ENCODE peak calls at places on chromosome 17, in eight cellular contexts. One of them, this sample, is unnamed.

GRCh38 chr17:28475151-28475900 is 1.9 kb downstream of the SLC13A2 start:
- DNase-seq in cortex of kidney: no peak
- DNase-seq in CMK: no peak
- DNase-seq in adrenal gland: no peak
- DNase-seq in germinal center: no peak
- DNase-seq in transverse colon: no peak
- DNase-seq in hepatic stellate cell: no peak
- DNase-seq in CD4-positive, CD25-positive, alpha-beta regulatory T cell: no peak
- DNase-seq in this sample: no peak

GRCh38 chr17:76682306-76682705 is 28.5 kb downstream of the MXRA7 start:
- DNase-seq in hepatic stellate cell: peak
- DNase-seq in adrenal gland: no peak
- DNase-seq in germinal center: no peak
- DNase-seq in cortex of kidney: no peak
- DNase-seq in transverse colon: no peak
- DNase-seq in CMK: no peak
- DNase-seq in CD4-positive, CD25-positive, alpha-beta regulatory T cell: no peak
- DNase-seq in this sample: no peak

GRCh38 chr17:45371414-45372324 is 54.8 kb upstream of the MAP3K14 start:
- DNase-seq in hepatic stellate cell: peak
- DNase-seq in cortex of kidney: no peak
- DNase-seq in CD4-positive, CD25-positive, alpha-beta regulatory T cell: no peak
- DNase-seq in transverse colon: peak
- DNase-seq in adrenal gland: peak
- DNase-seq in germinal center: no peak
- DNase-seq in CMK: no peak
- DNase-seq in this sample: peak

GRCh38 chr17:38405654-38406053 is 22.6 kb upstream of the ARHGAP23 start:
- DNase-seq in CMK: no peak
- DNase-seq in CD4-positive, CD25-positive, alpha-beta regulatory T cell: no peak
- DNase-seq in transverse colon: no peak
- DNase-seq in cortex of kidney: no peak
- DNase-seq in germinal center: no peak
- DNase-seq in hepatic stellate cell: no peak
- DNase-seq in adrenal gland: no peak
- DNase-seq in this sample: no peak

GRCh38 chr17:14042411-14042810 is 26.9 kb upstream of the COX10 start:
- DNase-seq in CD4-positive, CD25-positive, alpha-beta regulatory T cell: no peak
- DNase-seq in adrenal gland: no peak
- DNase-seq in germinal center: no peak
- DNase-seq in CMK: no peak
- DNase-seq in transverse colon: no peak
- DNase-seq in cortex of kidney: no peak
- DNase-seq in hepatic stellate cell: no peak
- DNase-seq in this sample: no peak

GRCh38 chr17:49260011-49260921 is 29.7 kb upstream of the PHOSPHO1 start:
- DNase-seq in hepatic stellate cell: peak
- DNase-seq in adrenal gland: peak
- DNase-seq in germinal center: peak
- DNase-seq in transverse colon: peak
- DNase-seq in CD4-positive, CD25-positive, alpha-beta regulatory T cell: peak
- DNase-seq in CMK: no peak
- DNase-seq in cortex of kidney: no peak
- DNase-seq in this sample: peak

GRCh38 chr17:82124101-82124500 is 26.1 kb upstream of the FASN start:
- DNase-seq in CMK: peak
- DNase-seq in cortex of kidney: no peak
- DNase-seq in germinal center: no peak
- DNase-seq in transverse colon: no peak
- DNase-seq in adrenal gland: no peak
- DNase-seq in hepatic stellate cell: no peak
- DNase-seq in CD4-positive, CD25-positive, alpha-beta regulatory T cell: no peak
- DNase-seq in this sample: no peak

GRCh38 chr17:45384047-45384799 is 48.4 kb downstream of the ARHGAP27 start:
- DNase-seq in CD4-positive, CD25-positive, alpha-beta regulatory T cell: no peak
- DNase-seq in germinal center: no peak
- DNase-seq in cortex of kidney: no peak
- DNase-seq in adrenal gland: no peak
- DNase-seq in CMK: no peak
- DNase-seq in transverse colon: no peak
- DNase-seq in hepatic stellate cell: no peak
- DNase-seq in this sample: no peak

GRCh38 chr17:71417142-71417541 is 703.7 kb upstream of the SOX9 start:
- DNase-seq in CMK: no peak
- DNase-seq in transverse colon: no peak
- DNase-seq in cortex of kidney: no peak
- DNase-seq in germinal center: no peak
- DNase-seq in hepatic stellate cell: no peak
- DNase-seq in adrenal gland: no peak
- DNase-seq in CD4-positive, CD25-positive, alpha-beta regulatory T cell: no peak
- DNase-seq in this sample: no peak

GRCh38 chr17:69602969-69603368 is 188.5 kb downstream of the MAP2K6 start:
- DNase-seq in CMK: no peak
- DNase-seq in cortex of kidney: no peak
- DNase-seq in germinal center: no peak
- DNase-seq in hepatic stellate cell: no peak
- DNase-seq in CD4-positive, CD25-positive, alpha-beta regulatory T cell: no peak
- DNase-seq in transverse colon: no peak
- DNase-seq in adrenal gland: no peak
- DNase-seq in this sample: no peak

GRCh38 chr17:17098426-17099035 is 56.3 kb downstream of the MPRIP start:
- DNase-seq in cortex of kidney: no peak
- DNase-seq in CMK: no peak
- DNase-seq in CD4-positive, CD25-positive, alpha-beta regulatory T cell: no peak
- DNase-seq in transverse colon: no peak
- DNase-seq in germinal center: no peak
- DNase-seq in adrenal gland: no peak
- DNase-seq in hepatic stellate cell: peak
- DNase-seq in this sample: no peak

GRCh38 chr17:74147436-74147835 is 56.0 kb upstream of the RPL38 start:
- DNase-seq in CD4-positive, CD25-positive, alpha-beta regulatory T cell: no peak
- DNase-seq in transverse colon: no peak
- DNase-seq in CMK: no peak
- DNase-seq in adrenal gland: no peak
- DNase-seq in germinal center: no peak
- DNase-seq in hepatic stellate cell: no peak
- DNase-seq in cortex of kidney: no peak
- DNase-seq in this sample: peak

GRCh38 chr17:28131592-28131991 is 89.1 kb downstream of the NLK start:
- DNase-seq in germinal center: no peak
- DNase-seq in hepatic stellate cell: no peak
- DNase-seq in cortex of kidney: no peak
- DNase-seq in CMK: no peak
- DNase-seq in CD4-positive, CD25-positive, alpha-beta regulatory T cell: no peak
- DNase-seq in transverse colon: no peak
- DNase-seq in adrenal gland: no peak
- DNase-seq in this sample: no peak

GRCh38 chr17:64707077-64707591 is 45.0 kb upstream of the SMURF2 start:
- DNase-seq in germinal center: no peak
- DNase-seq in cortex of kidney: no peak
- DNase-seq in adrenal gland: peak
- DNase-seq in CMK: no peak
- DNase-seq in transverse colon: peak
- DNase-seq in CD4-positive, CD25-positive, alpha-beta regulatory T cell: no peak
- DNase-seq in hepatic stellate cell: peak
- DNase-seq in this sample: peak

GRCh38 chr17:71921726-71922320 is 199.0 kb upstream of the SOX9 start:
- DNase-seq in CMK: no peak
- DNase-seq in cortex of kidney: no peak
- DNase-seq in transverse colon: no peak
- DNase-seq in adrenal gland: no peak
- DNase-seq in hepatic stellate cell: no peak
- DNase-seq in germinal center: no peak
- DNase-seq in CD4-positive, CD25-positive, alpha-beta regulatory T cell: no peak
- DNase-seq in this sample: no peak

GRCh38 chr17:12545877-12546513 is 119.7 kb upstream of the MYOCD start:
- DNase-seq in hepatic stellate cell: peak
- DNase-seq in CD4-positive, CD25-positive, alpha-beta regulatory T cell: no peak
- DNase-seq in transverse colon: peak
- DNase-seq in CMK: peak
- DNase-seq in cortex of kidney: no peak
- DNase-seq in germinal center: peak
- DNase-seq in adrenal gland: peak
- DNase-seq in this sample: no peak

GRCh38 chr17:30449480-30449879 is 27.7 kb upstream of the GOSR1 start:
- DNase-seq in CD4-positive, CD25-positive, alpha-beta regulatory T cell: no peak
- DNase-seq in germinal center: no peak
- DNase-seq in adrenal gland: no peak
- DNase-seq in CMK: no peak
- DNase-seq in transverse colon: no peak
- DNase-seq in cortex of kidney: no peak
- DNase-seq in hepatic stellate cell: no peak
- DNase-seq in this sample: no peak

GRCh38 chr17:45020354-45021138 is 30.9 kb downstream of the DCAKD start:
- DNase-seq in CD4-positive, CD25-positive, alpha-beta regulatory T cell: no peak
- DNase-seq in transverse colon: peak
- DNase-seq in CMK: no peak
- DNase-seq in adrenal gland: peak
- DNase-seq in cortex of kidney: no peak
- DNase-seq in germinal center: no peak
- DNase-seq in hepatic stellate cell: no peak
- DNase-seq in this sample: peak

GRCh38 chr17:55641559-55642160 is 81.0 kb downstream of the TMEM100 start:
- DNase-seq in hepatic stellate cell: peak
- DNase-seq in germinal center: peak
- DNase-seq in cortex of kidney: no peak
- DNase-seq in transverse colon: peak
- DNase-seq in CMK: peak
- DNase-seq in CD4-positive, CD25-positive, alpha-beta regulatory T cell: peak
- DNase-seq in adrenal gland: peak
- DNase-seq in this sample: peak

GRCh38 chr17:35135322-35135721 is 6.8 kb downstream of the NLE1 start:
- DNase-seq in adrenal gland: no peak
- DNase-seq in cortex of kidney: no peak
- DNase-seq in CD4-positive, CD25-positive, alpha-beta regulatory T cell: no peak
- DNase-seq in hepatic stellate cell: no peak
- DNase-seq in transverse colon: no peak
- DNase-seq in germinal center: no peak
- DNase-seq in CMK: no peak
- DNase-seq in this sample: no peak

GRCh38 chr17:68351395-68351794 is 60.1 kb downstream of the ARSG start:
- DNase-seq in adrenal gland: no peak
- DNase-seq in CD4-positive, CD25-positive, alpha-beta regulatory T cell: no peak
- DNase-seq in germinal center: no peak
- DNase-seq in cortex of kidney: no peak
- DNase-seq in CMK: no peak
- DNase-seq in transverse colon: no peak
- DNase-seq in hepatic stellate cell: peak
- DNase-seq in this sample: no peak

GRCh38 chr17:35790826-35791225 is 4.6 kb downstream of the MMP28 start:
- DNase-seq in CMK: no peak
- DNase-seq in adrenal gland: no peak
- DNase-seq in transverse colon: no peak
- DNase-seq in germinal center: no peak
- DNase-seq in cortex of kidney: no peak
- DNase-seq in hepatic stellate cell: no peak
- DNase-seq in CD4-positive, CD25-positive, alpha-beta regulatory T cell: no peak
- DNase-seq in this sample: no peak

GRCh38 chr17:77106874-77107358 is 33.9 kb upstream of the SEC14L1 start:
- DNase-seq in cortex of kidney: no peak
- DNase-seq in transverse colon: no peak
- DNase-seq in CMK: no peak
- DNase-seq in germinal center: peak
- DNase-seq in adrenal gland: no peak
- DNase-seq in hepatic stellate cell: no peak
- DNase-seq in CD4-positive, CD25-positive, alpha-beta regulatory T cell: no peak
- DNase-seq in this sample: no peak

GRCh38 chr17:78883090-78883532 is 19.9 kb downstream of the CEP295NL start:
- DNase-seq in cortex of kidney: no peak
- DNase-seq in transverse colon: peak
- DNase-seq in hepatic stellate cell: peak
- DNase-seq in CMK: no peak
- DNase-seq in CD4-positive, CD25-positive, alpha-beta regulatory T cell: no peak
- DNase-seq in adrenal gland: peak
- DNase-seq in germinal center: no peak
- DNase-seq in this sample: no peak

GRCh38 chr17:72515291-72516065 is 394.7 kb downstream of the SOX9 start:
- DNase-seq in germinal center: no peak
- DNase-seq in CMK: no peak
- DNase-seq in adrenal gland: no peak
- DNase-seq in transverse colon: no peak
- DNase-seq in cortex of kidney: no peak
- DNase-seq in hepatic stellate cell: peak
- DNase-seq in CD4-positive, CD25-positive, alpha-beta regulatory T cell: no peak
- DNase-seq in this sample: no peak

GRCh38 chr17:82492647-82493516 is 26.6 kb upstream of the FOXK2 start:
- DNase-seq in hepatic stellate cell: peak
- DNase-seq in cortex of kidney: no peak
- DNase-seq in adrenal gland: peak
- DNase-seq in CD4-positive, CD25-positive, alpha-beta regulatory T cell: no peak
- DNase-seq in transverse colon: no peak
- DNase-seq in germinal center: no peak
- DNase-seq in CMK: no peak
- DNase-seq in this sample: no peak

GRCh38 chr17:44759096-44759915 is 518 bp downstream of the ADAM11 start:
- DNase-seq in hepatic stellate cell: peak
- DNase-seq in adrenal gland: no peak
- DNase-seq in CMK: no peak
- DNase-seq in CD4-positive, CD25-positive, alpha-beta regulatory T cell: no peak
- DNase-seq in germinal center: no peak
- DNase-seq in cortex of kidney: no peak
- DNase-seq in transverse colon: no peak
- DNase-seq in this sample: peak

GRCh38 chr17:4898927-4899326 is 409 bp upstream of the C17orf107 start:
- DNase-seq in cortex of kidney: no peak
- DNase-seq in transverse colon: no peak
- DNase-seq in CD4-positive, CD25-positive, alpha-beta regulatory T cell: no peak
- DNase-seq in germinal center: no peak
- DNase-seq in adrenal gland: no peak
- DNase-seq in CMK: no peak
- DNase-seq in hepatic stellate cell: no peak
- DNase-seq in this sample: peak

GRCh38 chr17:31092475-31093064 is 2.2 kb upstream of the NF1 start:
- DNase-seq in cortex of kidney: no peak
- DNase-seq in germinal center: no peak
- DNase-seq in hepatic stellate cell: no peak
- DNase-seq in adrenal gland: no peak
- DNase-seq in transverse colon: no peak
- DNase-seq in CMK: no peak
- DNase-seq in CD4-positive, CD25-positive, alpha-beta regulatory T cell: no peak
- DNase-seq in this sample: no peak

GRCh38 chr17:40021471-40021961 is 6.3 kb downstream of the CSF3 start:
- DNase-seq in germinal center: no peak
- DNase-seq in CD4-positive, CD25-positive, alpha-beta regulatory T cell: no peak
- DNase-seq in transverse colon: no peak
- DNase-seq in cortex of kidney: no peak
- DNase-seq in adrenal gland: peak
- DNase-seq in CMK: no peak
- DNase-seq in hepatic stellate cell: peak
- DNase-seq in this sample: no peak

GRCh38 chr17:17494499-17495447 is 1.4 kb downstream of the RASD1 start:
- DNase-seq in CMK: no peak
- DNase-seq in transverse colon: peak
- DNase-seq in CD4-positive, CD25-positive, alpha-beta regulatory T cell: no peak
- DNase-seq in germinal center: no peak
- DNase-seq in hepatic stellate cell: peak
- DNase-seq in cortex of kidney: no peak
- DNase-seq in adrenal gland: peak
- DNase-seq in this sample: peak

GRCh38 chr17:83155128-83156081 is 76.0 kb downstream of the METRNL start:
- DNase-seq in CMK: no peak
- DNase-seq in adrenal gland: peak
- DNase-seq in germinal center: no peak
- DNase-seq in hepatic stellate cell: no peak
- DNase-seq in cortex of kidney: no peak
- DNase-seq in CD4-positive, CD25-positive, alpha-beta regulatory T cell: no peak
- DNase-seq in transverse colon: no peak
- DNase-seq in this sample: no peak

GRCh38 chr17:954431-955164 is 25.0 kb downstream of the NXN start:
- DNase-seq in cortex of kidney: no peak
- DNase-seq in CMK: no peak
- DNase-seq in hepatic stellate cell: no peak
- DNase-seq in adrenal gland: no peak
- DNase-seq in CD4-positive, CD25-positive, alpha-beta regulatory T cell: no peak
- DNase-seq in germinal center: no peak
- DNase-seq in transverse colon: no peak
- DNase-seq in this sample: no peak

GRCh38 chr17:33523577-33523981 is 230.5 kb upstream of the ASIC2 start:
- DNase-seq in germinal center: no peak
- DNase-seq in transverse colon: peak
- DNase-seq in CMK: no peak
- DNase-seq in cortex of kidney: no peak
- DNase-seq in adrenal gland: peak
- DNase-seq in hepatic stellate cell: no peak
- DNase-seq in CD4-positive, CD25-positive, alpha-beta regulatory T cell: no peak
- DNase-seq in this sample: no peak